ENCODE peak calls at places on chromosomes 3 and 15, in five cellular contexts. U, A, H, E and I are unnamed samples.

GRCh38 chr3:30393079-30393478 is 213.3 kb upstream of the TGFBR2 start:
- DNase-seq in U (no peak), H (no peak), A (no peak), E (no peak), I (no peak)

GRCh38 chr15:43776718-43777292 is at the start of gene ELL3:
- DNase-seq in U (peak), A (peak), H (peak), E (peak), I (peak)

GRCh38 chr3:44387404-44387803 is 48.8 kb downstream of the TCAIM start:
- DNase-seq in A (no peak), U (no peak), E (no peak), H (no peak), I (no peak)

GRCh38 chr15:69060041-69060481 is 45.6 kb downstream of the NOX5 start:
- DNase-seq in H (no peak), U (no peak), E (no peak), A (no peak), I (no peak)

GRCh38 chr3:185309309-185309708 is 53.6 kb upstream of the MAP3K13 start:
- DNase-seq in E (no peak), H (no peak), A (no peak), U (no peak), I (no peak)

GRCh38 chr3:43692085-43692484 is 1.3 kb downstream of the ABHD5 start:
- DNase-seq in E (no peak), A (no peak), U (no peak), H (no peak), I (no peak)

GRCh38 chr3:101039285-101039684 is 46.1 kb upstream of the ABI3BP start:
- DNase-seq in U (no peak), A (no peak), E (no peak), H (no peak), I (no peak)

GRCh38 chr15:67192185-67192584 is 62.3 kb downstream of the AAGAB start:
- DNase-seq in U (no peak), A (no peak), E (no peak), H (no peak), I (peak)

GRCh38 chr15:75347222-75348033 is 589 bp downstream of the NEIL1 start:
- DNase-seq in H (peak), U (peak), A (no peak), E (peak), I (peak)

GRCh38 chr3:127490271-127491023 is 100.1 kb downstream of the TPRA1 start:
- DNase-seq in H (no peak), E (no peak), U (no peak), A (no peak), I (no peak)

GRCh38 chr3:4503050-4503449 is 9.9 kb downstream of the ITPR1 start:
- DNase-seq in A (no peak), H (no peak), U (no peak), E (peak), I (no peak)

GRCh38 chr15:44537728-44538240 is 837 bp downstream of the EIF3J start:
- DNase-seq in A (peak), E (peak), U (peak), H (no peak), I (no peak)

GRCh38 chr3:194505791-194506415 is 19.1 kb upstream of the ATP13A3 start:
- DNase-seq in U (no peak), H (no peak), E (no peak), A (no peak), I (peak)